ENCODE peak calls at places on chromosomes 13 and 19, in ten cellular contexts. One of them, this sample, is unnamed.

GRCh38 chr13:35892837-35893814 is 238.1 kb downstream of the DCLK1 start:
- DNase-seq in DND-41: no peak
- DNase-seq in breast epithelium: no peak
- DNase-seq in iPS-NIHi11: no peak
- DNase-seq in heart right ventricle: no peak
- DNase-seq in frontal cortex: no peak
- DNase-seq in GM04504: no peak
- DNase-seq in Calu3: no peak
- DNase-seq in lung microvascular endothelial cell: no peak
- DNase-seq in Right ventricle myocardium superior: no peak
- DNase-seq in this sample: no peak

GRCh38 chr13:48151766-48152165 is 56.9 kb upstream of the MED4 start:
- DNase-seq in Right ventricle myocardium superior: no peak
- DNase-seq in lung microvascular endothelial cell: no peak
- DNase-seq in DND-41: no peak
- DNase-seq in iPS-NIHi11: no peak
- DNase-seq in GM04504: no peak
- DNase-seq in breast epithelium: no peak
- DNase-seq in heart right ventricle: no peak
- DNase-seq in Calu3: no peak
- DNase-seq in frontal cortex: no peak
- DNase-seq in this sample: peak; percentile 86

GRCh38 chr13:27637289-27637626 is 15.6 kb downstream of the POLR1D start:
- DNase-seq in lung microvascular endothelial cell: no peak
- DNase-seq in iPS-NIHi11: no peak
- DNase-seq in GM04504: no peak
- DNase-seq in Calu3: no peak
- DNase-seq in DND-41: no peak
- DNase-seq in frontal cortex: no peak
- DNase-seq in Right ventricle myocardium superior: no peak
- DNase-seq in heart right ventricle: no peak
- DNase-seq in breast epithelium: no peak
- DNase-seq in this sample: no peak

GRCh38 chr13:93562676-93563075 is 336.1 kb downstream of the GPC6 start:
- DNase-seq in iPS-NIHi11: no peak
- DNase-seq in frontal cortex: no peak
- DNase-seq in GM04504: no peak
- DNase-seq in Right ventricle myocardium superior: no peak
- DNase-seq in heart right ventricle: no peak
- DNase-seq in DND-41: no peak
- DNase-seq in lung microvascular endothelial cell: no peak
- DNase-seq in Calu3: no peak
- DNase-seq in breast epithelium: no peak
- DNase-seq in this sample: no peak

GRCh38 chr19:28727133-28727834 is 485.7 kb downstream of the UQCRFS1 start:
- DNase-seq in lung microvascular endothelial cell: peak; percentile 38
- DNase-seq in frontal cortex: no peak
- DNase-seq in heart right ventricle: peak; percentile 19
- DNase-seq in breast epithelium: no peak
- DNase-seq in Calu3: no peak
- DNase-seq in Right ventricle myocardium superior: no peak
- DNase-seq in GM04504: no peak
- DNase-seq in DND-41: no peak
- DNase-seq in iPS-NIHi11: peak; percentile 95
- DNase-seq in this sample: no peak

GRCh38 chr13:110257408-110257807 is 49.5 kb downstream of the COL4A1 start:
- DNase-seq in DND-41: no peak
- DNase-seq in Right ventricle myocardium superior: no peak
- DNase-seq in Calu3: no peak
- DNase-seq in frontal cortex: no peak
- DNase-seq in heart right ventricle: no peak
- DNase-seq in lung microvascular endothelial cell: no peak
- DNase-seq in GM04504: no peak
- DNase-seq in iPS-NIHi11: no peak
- DNase-seq in breast epithelium: no peak
- DNase-seq in this sample: no peak

GRCh38 chr13:39946769-39947168 is 291.3 kb downstream of the COG6 start:
- DNase-seq in lung microvascular endothelial cell: no peak
- DNase-seq in frontal cortex: no peak
- DNase-seq in DND-41: no peak
- DNase-seq in heart right ventricle: no peak
- DNase-seq in breast epithelium: no peak
- DNase-seq in Right ventricle myocardium superior: no peak
- DNase-seq in Calu3: no peak
- DNase-seq in iPS-NIHi11: no peak
- DNase-seq in GM04504: no peak
- DNase-seq in this sample: no peak

GRCh38 chr13:40391788-40392187 is 274.7 kb downstream of the FOXO1 start:
- DNase-seq in frontal cortex: no peak
- DNase-seq in iPS-NIHi11: no peak
- DNase-seq in GM04504: no peak
- DNase-seq in lung microvascular endothelial cell: no peak
- DNase-seq in heart right ventricle: no peak
- DNase-seq in Calu3: no peak
- DNase-seq in Right ventricle myocardium superior: no peak
- DNase-seq in DND-41: no peak
- DNase-seq in breast epithelium: no peak
- DNase-seq in this sample: no peak

GRCh38 chr13:49806126-49806536 is 13.6 kb upstream of the KPNA3 start:
- DNase-seq in GM04504: no peak
- DNase-seq in Right ventricle myocardium superior: no peak
- DNase-seq in DND-41: no peak
- DNase-seq in breast epithelium: no peak
- DNase-seq in heart right ventricle: no peak
- DNase-seq in frontal cortex: no peak
- DNase-seq in iPS-NIHi11: no peak
- DNase-seq in Calu3: no peak
- DNase-seq in lung microvascular endothelial cell: no peak
- DNase-seq in this sample: no peak

GRCh38 chr13:94988654-94989053 is 276.3 kb upstream of the SOX21 start:
- DNase-seq in Calu3: no peak
- DNase-seq in Right ventricle myocardium superior: no peak
- DNase-seq in iPS-NIHi11: peak; percentile 14
- DNase-seq in frontal cortex: no peak
- DNase-seq in GM04504: no peak
- DNase-seq in heart right ventricle: no peak
- DNase-seq in lung microvascular endothelial cell: no peak
- DNase-seq in breast epithelium: no peak
- DNase-seq in DND-41: no peak
- DNase-seq in this sample: no peak

GRCh38 chr13:98974053-98974452 is 3.8 kb downstream of the DOCK9 start:
- DNase-seq in DND-41: peak; percentile 57
- DNase-seq in iPS-NIHi11: no peak
- DNase-seq in lung microvascular endothelial cell: peak; percentile 89
- DNase-seq in frontal cortex: no peak
- DNase-seq in Calu3: no peak
- DNase-seq in Right ventricle myocardium superior: no peak
- DNase-seq in heart right ventricle: no peak
- DNase-seq in breast epithelium: no peak
- DNase-seq in GM04504: no peak
- DNase-seq in this sample: no peak

GRCh38 chr19:18419699-18420460 is 682 bp downstream of the SSBP4 start:
- DNase-seq in iPS-NIHi11: peak; percentile 42
- DNase-seq in lung microvascular endothelial cell: no peak
- DNase-seq in breast epithelium: no peak
- DNase-seq in Calu3: no peak
- DNase-seq in Right ventricle myocardium superior: no peak
- DNase-seq in heart right ventricle: no peak
- DNase-seq in DND-41: peak; percentile 71
- DNase-seq in GM04504: no peak
- DNase-seq in frontal cortex: no peak
- DNase-seq in this sample: no peak

GRCh38 chr19:11155373-11156120 is at the start of gene SPC24:
- DNase-seq in DND-41: peak; percentile 99
- DNase-seq in breast epithelium: peak; percentile 92
- DNase-seq in frontal cortex: peak; percentile 98
- DNase-seq in iPS-NIHi11: peak; percentile 100
- DNase-seq in heart right ventricle: peak; percentile 96
- DNase-seq in GM04504: peak; percentile 97
- DNase-seq in lung microvascular endothelial cell: peak; percentile 99
- DNase-seq in Calu3: peak; percentile 92
- DNase-seq in Right ventricle myocardium superior: peak; percentile 97
- DNase-seq in this sample: peak; percentile 91

GRCh38 chr13:113828282-113828825 is 35.5 kb downstream of the GAS6 start:
- DNase-seq in Calu3: no peak
- DNase-seq in GM04504: no peak
- DNase-seq in iPS-NIHi11: no peak
- DNase-seq in Right ventricle myocardium superior: peak; percentile 34
- DNase-seq in lung microvascular endothelial cell: no peak
- DNase-seq in breast epithelium: no peak
- DNase-seq in frontal cortex: no peak
- DNase-seq in heart right ventricle: no peak
- DNase-seq in DND-41: no peak
- DNase-seq in this sample: no peak

GRCh38 chr13:76759877-76760276 is 126.3 kb downstream of the KCTD12 start:
- DNase-seq in Right ventricle myocardium superior: no peak
- DNase-seq in Calu3: no peak
- DNase-seq in frontal cortex: no peak
- DNase-seq in iPS-NIHi11: no peak
- DNase-seq in heart right ventricle: no peak
- DNase-seq in DND-41: no peak
- DNase-seq in lung microvascular endothelial cell: no peak
- DNase-seq in GM04504: no peak
- DNase-seq in breast epithelium: no peak
- DNase-seq in this sample: no peak

GRCh38 chr13:111909971-111910671 is 156.8 kb upstream of the SOX1 start:
- DNase-seq in GM04504: no peak
- DNase-seq in DND-41: no peak
- DNase-seq in Calu3: no peak
- DNase-seq in iPS-NIHi11: no peak
- DNase-seq in Right ventricle myocardium superior: no peak
- DNase-seq in breast epithelium: no peak
- DNase-seq in lung microvascular endothelial cell: no peak
- DNase-seq in heart right ventricle: no peak
- DNase-seq in frontal cortex: no peak
- DNase-seq in this sample: no peak

GRCh38 chr19:2611483-2612464 is 90.7 kb downstream of the GNG7 start:
- DNase-seq in breast epithelium: no peak
- DNase-seq in lung microvascular endothelial cell: no peak
- DNase-seq in Calu3: no peak
- DNase-seq in iPS-NIHi11: no peak
- DNase-seq in Right ventricle myocardium superior: peak; percentile 38
- DNase-seq in DND-41: peak; percentile 43
- DNase-seq in frontal cortex: no peak
- DNase-seq in heart right ventricle: no peak
- DNase-seq in GM04504: no peak
- DNase-seq in this sample: no peak

GRCh38 chr19:11324079-11324661 is 15.3 kb downstream of the RAB3D start:
- DNase-seq in Calu3: peak; percentile 75
- DNase-seq in GM04504: peak; percentile 95
- DNase-seq in lung microvascular endothelial cell: peak; percentile 78
- DNase-seq in iPS-NIHi11: peak; percentile 64
- DNase-seq in DND-41: peak; percentile 91
- DNase-seq in frontal cortex: no peak
- DNase-seq in Right ventricle myocardium superior: peak; percentile 86
- DNase-seq in heart right ventricle: peak; percentile 63
- DNase-seq in breast epithelium: peak; percentile 93
- DNase-seq in this sample: no peak

GRCh38 chr19:46015961-46016425 is 6.9 kb downstream of the PGLYRP1 start:
- DNase-seq in Calu3: no peak
- DNase-seq in breast epithelium: no peak
- DNase-seq in DND-41: no peak
- DNase-seq in Right ventricle myocardium superior: no peak
- DNase-seq in frontal cortex: no peak
- DNase-seq in heart right ventricle: no peak
- DNase-seq in GM04504: no peak
- DNase-seq in iPS-NIHi11: peak; percentile 19
- DNase-seq in lung microvascular endothelial cell: no peak
- DNase-seq in this sample: no peak

GRCh38 chr19:18697680-18698079 is 14.2 kb downstream of the CRTC1 start:
- DNase-seq in breast epithelium: no peak
- DNase-seq in DND-41: no peak
- DNase-seq in heart right ventricle: no peak
- DNase-seq in frontal cortex: no peak
- DNase-seq in lung microvascular endothelial cell: no peak
- DNase-seq in iPS-NIHi11: peak; percentile 4
- DNase-seq in Right ventricle myocardium superior: peak; percentile 58
- DNase-seq in GM04504: no peak
- DNase-seq in Calu3: peak; percentile 30
- DNase-seq in this sample: no peak

GRCh38 chr19:708154-709141 is at the start of gene PALM:
- DNase-seq in GM04504: no peak
- DNase-seq in DND-41: no peak
- DNase-seq in lung microvascular endothelial cell: peak; percentile 59
- DNase-seq in Right ventricle myocardium superior: peak; percentile 59
- DNase-seq in breast epithelium: no peak
- DNase-seq in heart right ventricle: peak; percentile 58
- DNase-seq in frontal cortex: peak; percentile 71
- DNase-seq in iPS-NIHi11: peak; percentile 74
- DNase-seq in Calu3: no peak
- DNase-seq in this sample: no peak

GRCh38 chr13:45416521-45417125 is 1.6 kb downstream of the SLC25A30 start:
- DNase-seq in breast epithelium: no peak
- DNase-seq in DND-41: no peak
- DNase-seq in lung microvascular endothelial cell: no peak
- DNase-seq in Right ventricle myocardium superior: no peak
- DNase-seq in iPS-NIHi11: no peak
- DNase-seq in GM04504: no peak
- DNase-seq in Calu3: no peak
- DNase-seq in frontal cortex: no peak
- DNase-seq in heart right ventricle: no peak
- DNase-seq in this sample: no peak

GRCh38 chr13:113489171-113489548 is 1.4 kb downstream of the DCUN1D2 start:
- DNase-seq in GM04504: no peak
- DNase-seq in Right ventricle myocardium superior: no peak
- DNase-seq in iPS-NIHi11: no peak
- DNase-seq in Calu3: peak; percentile 1
- DNase-seq in heart right ventricle: no peak
- DNase-seq in DND-41: no peak
- DNase-seq in frontal cortex: no peak
- DNase-seq in lung microvascular endothelial cell: no peak
- DNase-seq in breast epithelium: no peak
- DNase-seq in this sample: peak; percentile 54

GRCh38 chr13:114148521-114148855 is 16.1 kb upstream of the RASA3 start:
- DNase-seq in lung microvascular endothelial cell: no peak
- DNase-seq in GM04504: no peak
- DNase-seq in Calu3: no peak
- DNase-seq in heart right ventricle: no peak
- DNase-seq in Right ventricle myocardium superior: no peak
- DNase-seq in breast epithelium: no peak
- DNase-seq in frontal cortex: no peak
- DNase-seq in DND-41: peak; percentile 86
- DNase-seq in iPS-NIHi11: no peak
- DNase-seq in this sample: no peak

GRCh38 chr19:54305141-54305540 is 7.8 kb downstream of the LILRA5 start:
- DNase-seq in Calu3: no peak
- DNase-seq in DND-41: no peak
- DNase-seq in breast epithelium: no peak
- DNase-seq in GM04504: no peak
- DNase-seq in iPS-NIHi11: no peak
- DNase-seq in lung microvascular endothelial cell: no peak
- DNase-seq in Right ventricle myocardium superior: no peak
- DNase-seq in heart right ventricle: no peak
- DNase-seq in frontal cortex: no peak
- DNase-seq in this sample: no peak

GRCh38 chr13:98549006-98549727 is 27.7 kb downstream of the STK24 start:
- DNase-seq in Calu3: no peak
- DNase-seq in iPS-NIHi11: no peak
- DNase-seq in heart right ventricle: no peak
- DNase-seq in GM04504: peak; percentile 77
- DNase-seq in frontal cortex: no peak
- DNase-seq in breast epithelium: no peak
- DNase-seq in lung microvascular endothelial cell: no peak
- DNase-seq in Right ventricle myocardium superior: no peak
- DNase-seq in DND-41: no peak
- DNase-seq in this sample: no peak

GRCh38 chr13:24251525-24251924 is 57.9 kb upstream of the C1QTNF9 start:
- DNase-seq in breast epithelium: no peak
- DNase-seq in lung microvascular endothelial cell: no peak
- DNase-seq in DND-41: peak; percentile 13
- DNase-seq in GM04504: no peak
- DNase-seq in heart right ventricle: no peak
- DNase-seq in iPS-NIHi11: no peak
- DNase-seq in Calu3: no peak
- DNase-seq in frontal cortex: no peak
- DNase-seq in Right ventricle myocardium superior: no peak
- DNase-seq in this sample: no peak

GRCh38 chr13:21079761-21080730 is 18.7 kb upstream of the LATS2 start:
- DNase-seq in iPS-NIHi11: no peak
- DNase-seq in GM04504: peak; percentile 83
- DNase-seq in heart right ventricle: no peak
- DNase-seq in DND-41: no peak
- DNase-seq in Right ventricle myocardium superior: no peak
- DNase-seq in lung microvascular endothelial cell: peak; percentile 92
- DNase-seq in Calu3: peak; percentile 39
- DNase-seq in breast epithelium: no peak
- DNase-seq in frontal cortex: no peak
- DNase-seq in this sample: no peak

This sample was measured in NCI-H526 treated with DMSO at 0.1 percent for 48 hours.